ENCODE peak calls at places on chromosomes 6 and 20, in seven cellular contexts. M is uterus; H is AG10803; I is cardiac muscle cell; P is CD4-positive, alpha-beta memory T cell; Z is psoas muscle; U is naive thymus-derived CD4-positive, alpha-beta T cell. R is an unnamed sample.

GRCh38 chr20:34215711-34216381 is 25.4 kb upstream of the ASIP start:
- DNase-seq in P (no peak), U (peak), H (peak), Z (peak), M (peak), I (peak), R (no peak)

GRCh38 chr6:157774153-157775135 is 48.6 kb upstream of the SNX9 start:
- DNase-seq in H (no peak), Z (no peak), M (no peak), I (peak), U (peak), P (no peak), R (no peak)

GRCh38 chr20:17558154-17558940 is 11.5 kb upstream of the DSTN start:
- DNase-seq in U (no peak), Z (peak), M (peak), P (no peak), H (peak), I (peak), R (peak)

GRCh38 chr20:10986586-10986985 is 312.8 kb upstream of the JAG1 start:
- DNase-seq in U (no peak), H (peak), P (no peak), I (no peak), M (no peak), Z (no peak), R (no peak)

GRCh38 chr20:38114353-38114791 is 50.7 kb downstream of the TGM2 start:
- DNase-seq in P (no peak), Z (no peak), U (no peak), M (no peak), I (peak), H (peak), R (no peak)

GRCh38 chr6:142014515-142014914 is 118.2 kb upstream of the GJE1 start:
- DNase-seq in Z (no peak), I (peak), U (no peak), M (no peak), P (no peak), H (peak), R (peak)

GRCh38 chr6:3414704-3415453 is 42.0 kb downstream of the SLC22A23 start:
- DNase-seq in P (no peak), M (no peak), U (peak), I (peak), Z (no peak), H (no peak), R (no peak)

GRCh38 chr6:31075528-31075927 is 36.8 kb downstream of the C6orf15 start:
- DNase-seq in M (no peak), P (no peak), H (peak), Z (no peak), U (no peak), I (peak), R (no peak)

GRCh38 chr6:72825265-72825918 is 203.5 kb downstream of the KCNQ5 start:
- DNase-seq in I (peak), U (no peak), M (no peak), H (peak), Z (no peak), P (no peak), R (peak)

GRCh38 chr20:64105846-64106434 is 1.4 kb downstream of the NPBWR2 start:
- DNase-seq in P (no peak), Z (no peak), M (no peak), U (no peak), I (no peak), H (no peak), R (no peak)

GRCh38 chr20:3846740-3847418 is at the start of gene MAVS:
- DNase-seq in U (peak), Z (peak), M (peak), P (peak), H (peak), I (peak), R (no peak)
- H3K4me3 ChIP-seq in U (peak), Z (peak), M (peak), P (peak), H (peak), I (peak), R (peak)

GRCh38 chr20:21052241-21052640 is 53.9 kb downstream of the LINC00237 start:
- DNase-seq in M (no peak), I (no peak), H (no peak), U (no peak), P (no peak), Z (no peak), R (no peak)

GRCh38 chr20:21050710-21051109 is 55.4 kb downstream of the LINC00237 start:
- DNase-seq in P (no peak), M (no peak), U (no peak), I (no peak), Z (no peak), H (no peak), R (no peak)

GRCh38 chr20:21047981-21048380 is 58.2 kb downstream of the LINC00237 start:
- DNase-seq in I (no peak), H (no peak), U (no peak), P (no peak), Z (no peak), M (no peak), R (no peak)

GRCh38 chr20:21046413-21047070 is 59.6 kb downstream of the LINC00237 start:
- DNase-seq in M (no peak), P (no peak), H (no peak), U (no peak), I (no peak), Z (no peak), R (no peak)

GRCh38 chr20:21048841-21049273 is 57.3 kb downstream of the LINC00237 start:
- DNase-seq in P (peak), M (no peak), U (peak), H (peak), I (peak), Z (peak), R (no peak)
- H3K4me3 ChIP-seq in P (no peak), M (no peak), U (no peak), H (no peak), I (no peak), Z (no peak), R (no peak)

DNA sequence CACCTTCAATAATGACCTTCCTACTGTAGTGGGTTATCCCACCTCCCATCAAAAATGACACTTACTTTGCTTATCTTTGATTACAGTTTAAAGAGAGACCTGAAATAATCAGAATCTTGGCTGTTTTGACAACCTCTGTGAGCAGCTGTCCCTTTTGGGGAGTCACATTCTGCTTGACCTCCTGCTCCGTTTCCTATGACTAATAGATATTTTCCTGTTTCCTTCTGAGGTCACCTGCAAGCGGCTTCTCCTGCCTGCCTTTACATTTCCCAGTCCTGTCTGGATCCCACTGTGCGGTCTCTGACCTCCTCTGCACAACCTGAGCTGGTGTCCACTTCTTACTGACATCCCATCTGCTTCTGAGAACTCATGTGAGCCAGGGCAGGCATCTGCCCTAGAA is 54.2 kb downstream of the TRAM2 start:
- DNase-seq in Z (no peak), M (no peak), U (no peak), P (no peak), H (no peak), I (no peak), R (no peak)
- H3K4me3 ChIP-seq in Z (no peak), M (no peak), U (no peak), P (no peak), H (no peak), I (no peak), R (no peak)

DNA sequence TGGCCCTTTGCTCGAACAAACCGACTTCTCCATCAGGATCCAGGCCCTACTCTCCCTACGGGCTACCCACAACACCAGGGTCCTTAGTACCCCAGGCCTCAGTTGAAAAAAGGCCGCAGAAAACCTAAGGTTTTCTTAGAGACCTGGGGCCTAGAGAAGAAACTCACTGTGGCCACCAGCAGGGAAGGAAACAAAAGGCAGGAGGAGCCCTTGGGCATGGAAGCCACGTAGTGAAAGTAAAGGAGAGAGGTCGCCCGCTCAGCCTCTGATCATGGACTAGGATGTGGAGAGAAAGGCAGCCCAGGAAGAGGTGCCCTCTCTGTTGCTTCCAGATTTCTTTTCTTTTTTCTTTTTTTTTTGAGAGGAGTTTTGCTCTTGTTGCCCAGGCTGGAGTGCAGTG is 31.5 kb downstream of the CPNE5 start:
- DNase-seq in I (no peak), M (no peak), H (no peak), Z (no peak), P (no peak), U (no peak), R (no peak)
- H3K4me3 ChIP-seq in I (no peak), M (no peak), H (no peak), Z (no peak), P (no peak), U (no peak), R (no peak)

R was measured in AG09309.